ENCODE peak calls at places on chromosomes 2 and 18, in four cellular contexts. L, K, D and U are unnamed samples.
A peak's percentile ranks its signal among the peaks of the same experiment; 100 is the strongest.

GRCh38 chr2:224608104-224608503 is 22.9 kb upstream of the CUL3 start:
- DNase-seq in D (no peak), L (no peak), K (no peak), U (no peak)

GRCh38 chr18:22883189-22883588 is 49.9 kb upstream of the RBBP8 start:
- DNase-seq in L (no peak), K (no peak), D (no peak), U (no peak)

GRCh38 chr2:111662771-111663470 is 221.1 kb downstream of the ANAPC1 start:
- DNase-seq in L (no peak), K (peak; percentile 46), D (no peak), U (no peak)

GRCh38 chr2:88006912-88007439 is 9.4 kb downstream of the RNU2-63P start:
- DNase-seq in K (no peak), D (no peak), L (no peak), U (no peak)

GRCh38 chr2:55843096-55843991 is 80.2 kb downstream of the EFEMP1 start:
- DNase-seq in L (peak; percentile 18), D (no peak), K (peak; percentile 96), U (no peak)

GRCh38 chr2:43542285-43542933 is 53.4 kb downstream of the THADA start:
- DNase-seq in D (no peak), K (peak; percentile 42), L (peak; percentile 28), U (no peak)

GRCh38 chr2:222318712-222319575 is 20.1 kb upstream of the PAX3 start:
- DNase-seq in L (no peak), D (peak; percentile 58), K (no peak), U (no peak)

GRCh38 chr18:11316546-11316945 is 167.2 kb upstream of the PIEZO2 start:
- DNase-seq in L (no peak), D (no peak), K (no peak), U (no peak)

GRCh38 chr2:236628256-236628961 is 58.8 kb downstream of the ACKR3 start:
- DNase-seq in K (no peak), L (no peak), D (no peak), U (no peak)

GRCh38 chr2:46963210-46963609 is 47.6 kb upstream of the MCFD2 start:
- DNase-seq in L (no peak), K (no peak), D (no peak), U (no peak)

GRCh38 chr2:237943395-237944094 is 23.3 kb upstream of the UBE2F start:
- DNase-seq in L (no peak), K (no peak), D (no peak), U (no peak)

GRCh38 chr18:39825485-39825884 is 2129.5 kb upstream of the PIK3C3 start:
- DNase-seq in K (peak; percentile 27), L (no peak), D (no peak), U (no peak)

GRCh38 chr2:221203138-221203537 is 369.0 kb downstream of the EPHA4 start:
- DNase-seq in L (no peak), K (no peak), D (no peak), U (no peak)

GRCh38 chr18:35389095-35389618 is 12.0 kb upstream of the ZNF396 start:
- DNase-seq in D (no peak), K (peak; percentile 42), L (no peak), U (no peak)

GRCh38 chr2:178880257-178880656 is 73.0 kb upstream of the TTN start:
- DNase-seq in D (no peak), L (no peak), K (no peak), U (no peak)